ENCODE peak calls at places on chromosomes 3 and 15, in six cellular contexts. Y is HCT116, S is GM12878, V is HepG2, O is NT2/D1, R is H1. L is an unnamed sample.

GRCh38 chr3:124829819-124830554 is 57.2 kb downstream of the ITGB5 start:
- DNase-seq in V (peak), S (no peak), R (no peak), Y (no peak), O (no peak), L (no peak)

GRCh38 chr3:111531446-111531845 is 10.6 kb upstream of the CD96 start:
- DNase-seq in O (no peak), R (no peak), S (no peak), Y (no peak), V (no peak), L (no peak)

GRCh38 chr15:63945005-63945788 is 101.1 kb downstream of the DAPK2 start:
- DNase-seq in V (peak), S (no peak), R (no peak), Y (peak), O (peak), L (peak)

GRCh38 chr15:81825136-81825535 is 220.7 kb downstream of the MEX3B start:
- DNase-seq in Y (no peak), V (no peak), R (no peak), O (no peak), S (no peak), L (no peak)

GRCh38 chr3:86629511-86629910 is 361.4 kb downstream of the VGLL3 start:
- DNase-seq in S (no peak), V (no peak), R (no peak), Y (no peak), O (no peak), L (no peak)

GRCh38 chr3:82474711-82475110 is 713.3 kb upstream of the GBE1 start:
- DNase-seq in O (no peak), V (no peak), Y (no peak), R (no peak), S (no peak), L (no peak)

GRCh38 chr3:99114565-99115291 is 213.2 kb upstream of the DCBLD2 start:
- DNase-seq in R (peak), V (peak), O (peak), S (no peak), Y (peak), L (peak)

GRCh38 chr15:40047413-40048154 is 8.6 kb upstream of the SRP14 start:
- DNase-seq in V (no peak), Y (no peak), R (no peak), O (no peak), S (peak), L (no peak)

GRCh38 chr3:33111581-33111980 is 2.2 kb upstream of the CRTAP start:
- DNase-seq in Y (no peak), V (no peak), O (no peak), S (peak), R (no peak), L (no peak)

GRCh38 chr3:24299801-24300626 is 194.6 kb downstream of the THRB start:
- DNase-seq in V (no peak), S (no peak), R (no peak), O (no peak), Y (no peak), L (peak)

GRCh38 chr3:197501496-197501878 is 54.3 kb downstream of the BDH1 start:
- DNase-seq in R (no peak), S (peak), O (no peak), Y (no peak), V (peak), L (peak)

DNA sequence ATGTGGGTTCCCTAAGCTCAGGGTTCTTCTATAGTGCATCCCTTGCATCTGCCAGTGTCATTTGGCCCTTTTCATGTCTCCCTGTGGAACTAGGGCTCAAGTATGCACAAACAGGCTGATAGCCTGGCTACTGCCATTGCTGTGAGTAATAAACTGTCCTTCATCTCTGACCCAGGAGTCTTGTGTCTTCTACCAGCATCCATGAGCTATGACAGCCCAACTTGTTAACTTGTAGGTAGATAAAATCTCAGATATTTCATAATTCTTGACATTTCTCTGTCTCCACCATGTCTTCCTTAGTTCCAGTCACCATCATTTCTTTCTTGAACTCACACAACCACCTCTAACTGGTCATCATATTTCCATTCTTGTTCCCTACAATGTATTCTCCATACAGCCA is 19.5 kb upstream of the BCL2L10 start:
- DNase-seq in Y (no peak), S (no peak), V (no peak), O (no peak), R (no peak), L (no peak)
- TF ChIP-seq ZNF274 in Y (no peak), S (no peak), V (no peak), O (no peak), R (no peak), L (no peak)

DNA sequence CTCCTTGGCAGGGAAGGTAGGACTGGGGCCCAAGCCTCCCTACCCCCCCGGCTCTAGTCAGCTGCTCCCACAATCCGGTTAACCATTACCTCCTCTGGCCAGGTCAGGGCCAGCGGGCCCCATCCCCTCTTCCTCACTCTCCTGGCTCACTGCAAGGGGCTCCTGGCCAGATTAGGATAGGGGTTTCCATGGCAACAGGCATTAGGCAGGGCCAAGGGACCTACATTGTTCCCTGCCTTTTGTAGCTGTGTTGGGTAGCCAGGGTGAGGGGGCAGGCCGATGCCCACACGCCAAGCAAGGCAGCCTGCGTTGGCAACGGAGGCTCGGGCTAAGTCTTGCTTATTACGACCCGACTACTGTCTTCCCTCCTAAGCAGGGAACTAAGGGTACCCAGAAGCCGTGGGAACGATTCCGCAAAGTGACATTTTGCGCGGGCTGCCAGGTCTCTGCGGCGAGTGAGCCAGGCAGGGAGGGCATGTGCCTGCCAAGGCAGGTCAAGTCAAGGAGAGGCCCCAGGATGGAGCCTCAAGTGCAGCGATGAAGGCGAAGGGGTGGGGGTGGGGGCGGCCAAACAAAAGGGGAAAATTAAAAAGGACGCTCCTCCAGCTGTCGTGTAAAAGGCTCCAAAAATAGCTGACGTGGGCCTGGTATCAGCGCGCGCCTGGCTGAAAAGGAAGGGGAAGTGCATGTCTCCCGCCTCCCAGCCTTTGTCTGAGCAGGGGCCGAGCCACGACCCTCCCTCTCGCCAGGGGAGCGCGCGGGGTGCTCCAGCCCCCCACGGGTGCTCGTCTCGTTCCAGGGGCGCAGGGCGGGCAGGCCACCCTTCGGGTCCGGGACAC is 919 bp downstream of the IDH2 start:
- DNase-seq in S (no peak), O (no peak), V (no peak), R (no peak), Y (no peak), L (peak)
- TF ChIP-seq ZNF274 in S (no peak), O (no peak), V (no peak), R (no peak), Y (no peak), L (no peak)

GRCh38 chr3:25423780-25424179 is 4.3 kb upstream of the RARB start:
- DNase-seq in O (no peak), Y (no peak), R (no peak), S (no peak), V (no peak), L (no peak)
- TF ChIP-seq ZNF274 in O (no peak), Y (no peak), R (no peak), S (no peak), V (no peak), L (no peak)

GRCh38 chr3:119297169-119297568 is 3.0 kb downstream of the ARHGAP31 start:
- DNase-seq in R (no peak), V (no peak), Y (no peak), S (no peak), O (no peak), L (no peak)

GRCh38 chr3:119294402-119294888 is 262 bp downstream of the ARHGAP31 start:
- DNase-seq in O (no peak), R (no peak), V (no peak), S (no peak), Y (no peak), L (no peak)

GRCh38 chr3:119294889-119295769 is 946 bp downstream of the ARHGAP31 start:
- DNase-seq in Y (no peak), V (no peak), S (no peak), R (no peak), O (no peak), L (no peak)

GRCh38 chr3:119296723-119297122 is 2.5 kb downstream of the ARHGAP31 start:
- DNase-seq in Y (no peak), V (no peak), O (no peak), R (no peak), S (no peak), L (no peak)

GRCh38 chr3:119295816-119296484 is 1.8 kb downstream of the ARHGAP31 start:
- DNase-seq in O (no peak), V (no peak), S (no peak), R (no peak), Y (no peak), L (no peak)
- TF ChIP-seq ZNF274 in O (no peak), V (no peak), S (no peak), R (no peak), Y (no peak), L (no peak)

DNA sequence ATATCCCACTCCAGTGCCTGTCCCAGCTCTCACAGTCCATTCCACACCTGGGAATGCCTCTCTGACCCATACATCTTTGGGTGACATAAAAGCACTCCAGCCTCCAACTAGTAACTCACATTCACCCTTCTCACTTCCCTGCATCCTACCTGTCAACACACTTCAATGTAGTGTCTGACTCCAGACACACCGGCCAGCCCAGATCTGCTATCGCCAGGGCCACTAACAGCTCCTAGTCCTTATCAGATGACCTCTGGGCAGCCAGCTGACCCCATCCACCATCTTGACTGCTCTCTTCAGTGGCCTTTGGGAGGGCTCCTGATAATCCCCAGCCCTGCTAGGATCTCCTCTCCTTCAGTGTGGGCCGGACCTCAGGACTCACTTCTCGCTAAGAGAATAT is 2.9 kb upstream of the MCM2 start:
- DNase-seq in S (no peak), O (no peak), Y (no peak), V (no peak), R (no peak), L (peak)
- TF ChIP-seq ZNF274 in S (no peak), O (no peak), Y (no peak), V (no peak), R (no peak), L (no peak)

DNA sequence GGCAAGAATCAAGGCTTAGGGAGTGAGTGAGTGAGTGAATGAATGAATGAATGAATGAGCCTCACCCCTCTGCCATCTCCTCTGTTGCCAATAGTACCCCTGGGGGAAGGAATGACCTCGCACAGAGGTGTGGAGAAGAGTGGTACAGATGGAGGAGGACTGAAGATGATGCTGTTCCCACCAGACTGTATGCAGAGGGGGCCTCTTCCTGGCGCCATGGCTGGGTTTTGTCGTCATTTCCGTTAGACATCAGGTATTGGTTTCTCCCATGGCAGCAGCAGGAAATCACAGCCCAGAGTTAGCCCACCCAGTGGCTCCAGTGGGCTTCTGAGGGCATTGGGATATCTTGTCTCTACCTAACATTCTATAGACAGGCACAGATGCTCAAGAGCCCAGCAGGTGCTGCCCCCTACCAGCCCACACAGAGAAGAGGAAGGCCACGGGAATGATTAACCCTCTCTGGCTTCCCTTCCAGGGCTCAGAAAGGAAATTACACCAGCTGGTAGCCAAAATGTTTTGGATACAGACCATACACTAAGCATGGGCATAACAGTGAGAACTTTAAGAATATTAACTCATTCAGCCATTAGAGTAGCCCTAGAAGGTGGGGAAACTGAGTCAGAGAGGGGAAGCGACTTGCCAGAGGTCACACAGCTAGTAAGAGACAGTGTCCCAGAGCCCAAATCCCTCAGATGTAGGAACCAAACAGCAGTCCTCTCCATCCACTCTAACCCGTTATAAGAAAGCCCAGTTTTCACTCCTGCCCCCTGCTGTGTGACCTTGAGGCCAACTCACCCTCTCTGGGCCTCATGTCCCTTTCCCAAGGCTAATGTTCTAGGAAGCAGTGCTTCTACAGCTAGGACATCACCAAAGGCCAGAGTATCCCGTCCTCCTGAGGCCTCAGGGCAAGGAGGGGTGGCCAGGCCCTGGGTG is 109.6 kb upstream of the SLC6A11 start:
- DNase-seq in O (no peak), S (no peak), V (no peak), R (no peak), Y (no peak), L (no peak)
- TF ChIP-seq ZNF274 in O (no peak), S (no peak), V (no peak), R (no peak), Y (no peak), L (no peak)

DNA sequence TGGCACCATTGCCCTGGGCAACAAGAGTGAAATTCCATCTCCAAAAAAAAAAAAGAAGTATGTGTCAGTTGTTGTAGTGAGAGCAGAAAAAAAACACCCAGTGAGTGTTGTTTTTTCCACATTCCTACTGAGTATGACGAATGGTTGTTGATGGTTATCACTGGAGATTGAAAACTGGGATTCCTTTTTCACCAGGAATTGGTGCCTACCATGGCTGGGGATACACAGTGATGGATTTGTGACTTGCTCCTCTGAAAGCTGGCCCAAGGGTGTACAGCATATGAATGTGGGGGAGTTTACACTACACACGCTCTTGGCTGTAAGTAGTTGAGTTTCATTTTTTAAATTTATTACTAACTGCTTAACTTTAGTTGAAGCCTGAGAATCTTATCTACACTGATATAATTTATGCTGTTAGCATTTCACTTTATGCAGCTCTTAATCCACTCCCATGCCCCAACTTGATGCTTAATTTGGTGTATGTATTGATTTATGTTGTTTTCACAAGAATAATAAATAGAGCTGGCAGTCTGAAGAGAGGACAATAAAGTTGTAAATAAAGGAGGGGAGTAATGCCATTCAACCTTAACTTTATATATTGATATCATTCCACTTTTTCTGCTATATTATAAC is 56.0 kb upstream of the MME start:
- DNase-seq in O (no peak), S (no peak), V (no peak), Y (no peak), R (no peak), L (no peak)
- TF ChIP-seq ZNF274 in O (no peak), S (no peak), V (no peak), Y (no peak), R (no peak), L (no peak)

GRCh38 chr3:14162178-14162577 is 16.2 kb downstream of the XPC start:
- DNase-seq in R (no peak), V (no peak), O (no peak), S (no peak), Y (no peak), L (no peak)
- TF ChIP-seq ZNF274 in R (no peak), V (no peak), O (no peak), S (no peak), Y (no peak), L (no peak)

L was measured in K562.